ENCODE peak calls at places on chromosomes 13 and 19, in eight cellular contexts. One of them, this sample, is unnamed.

GRCh38 chr13:66927562-66927961 is 302.6 kb downstream of the PCDH9 start:
- DNase-seq in cardiac septum: no peak
- DNase-seq in amniotic epithelial cell: no peak
- DNase-seq in WERI-Rb-1: no peak
- DNase-seq in activated CD8-positive, alpha-beta memory T cell treated with anti-CD3 and anti-CD28 coated beads for 24 hours: no peak
- DNase-seq in WTC11: no peak
- DNase-seq in stimulated activated CD8-positive, alpha-beta memory T cell treated with anti-CD3 and anti-CD28 coated beads, Interleukin-7, amount 100 ng/mL, for 48 hours: no peak
- DNase-seq in breast epithelium: no peak
- DNase-seq in this sample: no peak

GRCh38 chr19:5077209-5077515 is 108.2 kb downstream of the KDM4B start:
- DNase-seq in cardiac septum: no peak
- DNase-seq in activated CD8-positive, alpha-beta memory T cell treated with anti-CD3 and anti-CD28 coated beads for 24 hours: no peak
- DNase-seq in amniotic epithelial cell: no peak
- DNase-seq in stimulated activated CD8-positive, alpha-beta memory T cell treated with anti-CD3 and anti-CD28 coated beads, Interleukin-7, amount 100 ng/mL, for 48 hours: no peak
- DNase-seq in WTC11: no peak
- DNase-seq in WERI-Rb-1: no peak
- DNase-seq in breast epithelium: no peak
- DNase-seq in this sample: no peak

GRCh38 chr13:42454749-42455148 is 119.2 kb upstream of the TNFSF11 start:
- DNase-seq in WERI-Rb-1: no peak
- DNase-seq in cardiac septum: no peak
- DNase-seq in breast epithelium: no peak
- DNase-seq in stimulated activated CD8-positive, alpha-beta memory T cell treated with anti-CD3 and anti-CD28 coated beads, Interleukin-7, amount 100 ng/mL, for 48 hours: no peak
- DNase-seq in WTC11: no peak
- DNase-seq in amniotic epithelial cell: no peak
- DNase-seq in activated CD8-positive, alpha-beta memory T cell treated with anti-CD3 and anti-CD28 coated beads for 24 hours: no peak
- DNase-seq in this sample: no peak

GRCh38 chr19:6733338-6734095 is 3.9 kb downstream of the GPR108 start:
- DNase-seq in stimulated activated CD8-positive, alpha-beta memory T cell treated with anti-CD3 and anti-CD28 coated beads, Interleukin-7, amount 100 ng/mL, for 48 hours: no peak
- DNase-seq in cardiac septum: no peak
- DNase-seq in WTC11: peak; percentile 55
- DNase-seq in amniotic epithelial cell: no peak
- DNase-seq in WERI-Rb-1: no peak
- DNase-seq in activated CD8-positive, alpha-beta memory T cell treated with anti-CD3 and anti-CD28 coated beads for 24 hours: no peak
- DNase-seq in breast epithelium: no peak
- DNase-seq in this sample: no peak

GRCh38 chr13:111906816-111907215 is 160.1 kb upstream of the SOX1 start:
- DNase-seq in activated CD8-positive, alpha-beta memory T cell treated with anti-CD3 and anti-CD28 coated beads for 24 hours: no peak
- DNase-seq in amniotic epithelial cell: no peak
- DNase-seq in cardiac septum: no peak
- DNase-seq in WTC11: peak; percentile 2
- DNase-seq in WERI-Rb-1: peak; percentile 3
- DNase-seq in breast epithelium: no peak
- DNase-seq in stimulated activated CD8-positive, alpha-beta memory T cell treated with anti-CD3 and anti-CD28 coated beads, Interleukin-7, amount 100 ng/mL, for 48 hours: no peak
- DNase-seq in this sample: peak; percentile 59

GRCh38 chr19:32642771-32643170 is 32.2 kb downstream of the ANKRD27 start:
- DNase-seq in amniotic epithelial cell: no peak
- DNase-seq in WTC11: no peak
- DNase-seq in breast epithelium: no peak
- DNase-seq in cardiac septum: no peak
- DNase-seq in stimulated activated CD8-positive, alpha-beta memory T cell treated with anti-CD3 and anti-CD28 coated beads, Interleukin-7, amount 100 ng/mL, for 48 hours: peak; percentile 16
- DNase-seq in activated CD8-positive, alpha-beta memory T cell treated with anti-CD3 and anti-CD28 coated beads for 24 hours: peak; percentile 78
- DNase-seq in WERI-Rb-1: no peak
- DNase-seq in this sample: no peak

GRCh38 chr19:43224855-43225253 is 19.4 kb upstream of the PSG4 start:
- DNase-seq in stimulated activated CD8-positive, alpha-beta memory T cell treated with anti-CD3 and anti-CD28 coated beads, Interleukin-7, amount 100 ng/mL, for 48 hours: no peak
- DNase-seq in breast epithelium: no peak
- DNase-seq in WERI-Rb-1: no peak
- DNase-seq in activated CD8-positive, alpha-beta memory T cell treated with anti-CD3 and anti-CD28 coated beads for 24 hours: no peak
- DNase-seq in WTC11: no peak
- DNase-seq in amniotic epithelial cell: no peak
- DNase-seq in cardiac septum: no peak
- DNase-seq in this sample: no peak

GRCh38 chr19:43620061-43621001 is 902 bp upstream of the ZNF428 start:
- DNase-seq in cardiac septum: no peak
- DNase-seq in activated CD8-positive, alpha-beta memory T cell treated with anti-CD3 and anti-CD28 coated beads for 24 hours: no peak
- DNase-seq in breast epithelium: no peak
- DNase-seq in WERI-Rb-1: no peak
- DNase-seq in stimulated activated CD8-positive, alpha-beta memory T cell treated with anti-CD3 and anti-CD28 coated beads, Interleukin-7, amount 100 ng/mL, for 48 hours: peak; percentile 66
- DNase-seq in amniotic epithelial cell: no peak
- DNase-seq in WTC11: no peak
- DNase-seq in this sample: no peak

GRCh38 chr13:73572824-73573223 is 514.0 kb downstream of the KLF5 start:
- DNase-seq in WTC11: no peak
- DNase-seq in activated CD8-positive, alpha-beta memory T cell treated with anti-CD3 and anti-CD28 coated beads for 24 hours: no peak
- DNase-seq in WERI-Rb-1: no peak
- DNase-seq in amniotic epithelial cell: no peak
- DNase-seq in stimulated activated CD8-positive, alpha-beta memory T cell treated with anti-CD3 and anti-CD28 coated beads, Interleukin-7, amount 100 ng/mL, for 48 hours: no peak
- DNase-seq in breast epithelium: no peak
- DNase-seq in cardiac septum: no peak
- DNase-seq in this sample: no peak

This sample was measured in suprapubic skin.